ENCODE peak calls at places on chromosomes 12 and 14, in six cellular contexts. I is lower leg skin, W is A549, V is tibial nerve, T is esophagus squamous epithelium, J is sigmoid colon. F is an unnamed sample.

GRCh38 chr12:96981053-96981452 is 74.0 kb downstream of the NEDD1 start:
- DNase-seq in W (peak; percentile 11), I (no peak), V (no peak), T (no peak), J (no peak), F (peak; percentile 8)

GRCh38 chr12:12725956-12726542 is 8.9 kb downstream of the CDKN1B start:
- DNase-seq in I (no peak), T (no peak), W (no peak), J (no peak), V (no peak), F (no peak)

GRCh38 chr14:72554994-72555608 is 338.8 kb downstream of the DPF3 start:
- DNase-seq in T (no peak), J (peak; percentile 54), W (no peak), V (no peak), I (no peak), F (no peak)

GRCh38 chr12:45284096-45284901 is 68.4 kb downstream of the ANO6 start:
- DNase-seq in J (no peak), V (no peak), W (peak; percentile 80), I (no peak), T (no peak), F (no peak)

GRCh38 chr12:72053604-72054003 is 115.0 kb downstream of the TPH2 start:
- DNase-seq in W (no peak), I (no peak), J (no peak), V (no peak), T (no peak), F (no peak)

GRCh38 chr12:41220931-41221330 is 32.8 kb downstream of the PDZRN4 start:
- DNase-seq in J (no peak), T (no peak), V (no peak), W (no peak), I (no peak), F (no peak)

GRCh38 chr12:68222336-68222735 is 3.3 kb downstream of the IL26 start:
- DNase-seq in V (no peak), W (no peak), J (no peak), I (no peak), T (no peak), F (no peak)

GRCh38 chr12:54306925-54307731 is 6.3 kb upstream of the NFE2 start:
- DNase-seq in W (peak; percentile 91), V (peak; percentile 68), J (peak; percentile 76), T (peak; percentile 29), I (peak; percentile 94), F (peak; percentile 98)

GRCh38 chr12:103901518-103902173 is 28.6 kb upstream of the HSP90B1 start:
- DNase-seq in I (no peak), V (no peak), W (no peak), J (no peak), T (no peak), F (no peak)

GRCh38 chr14:71693373-71693772 is 238.9 kb upstream of the RGS6 start:
- DNase-seq in W (no peak), J (no peak), V (no peak), I (no peak), T (no peak), F (peak; percentile 14)

GRCh38 chr14:93017341-93017797 is 94.4 kb downstream of the CHGA start:
- DNase-seq in I (no peak), V (peak; percentile 29), W (no peak), T (no peak), J (no peak), F (no peak)

GRCh38 chr12:19546611-19547162 is 107.4 kb downstream of the AEBP2 start:
- DNase-seq in T (no peak), I (no peak), W (no peak), J (no peak), V (peak; percentile 20), F (no peak)

GRCh38 chr12:57240069-57240921 is 10.7 kb downstream of the STAC3 start:
- DNase-seq in W (peak; percentile 65), I (no peak), V (no peak), J (peak; percentile 77), T (no peak), F (peak; percentile 62)

GRCh38 chr14:52352546-52352945 is 38.4 kb downstream of the PTGER2 start:
- DNase-seq in W (peak; percentile 18), V (no peak), J (no peak), I (no peak), T (no peak), F (no peak)

GRCh38 chr12:109502332-109502731 is 24.9 kb downstream of the UBE3B start:
- DNase-seq in T (no peak), V (no peak), I (no peak), J (no peak), W (no peak), F (no peak)

GRCh38 chr14:54570047-54570446 is 3.1 kb downstream of the SAMD4A start:
- DNase-seq in W (no peak), I (no peak), V (no peak), T (no peak), J (no peak), F (no peak)

GRCh38 chr12:30169839-30170591 is 386.3 kb upstream of the TMTC1 start:
- DNase-seq in T (no peak), V (no peak), J (no peak), I (no peak), W (no peak), F (no peak)

GRCh38 chr14:40682131-40682913 is 924.4 kb upstream of the LRFN5 start:
- DNase-seq in V (no peak), W (no peak), I (no peak), T (no peak), J (no peak), F (no peak)

GRCh38 chr14:97280526-97280925 is 483.3 kb downstream of the VRK1 start:
- DNase-seq in T (no peak), I (no peak), W (no peak), V (no peak), J (no peak), F (no peak)

GRCh38 chr12:3206536-3207072 is 129.4 kb downstream of the TSPAN9 start:
- DNase-seq in J (no peak), V (no peak), T (no peak), I (no peak), W (no peak), F (no peak)

GRCh38 chr14:61174395-61175386 is 106.4 kb downstream of the TMEM30B start:
- DNase-seq in V (no peak), I (no peak), T (no peak), J (no peak), W (no peak), F (peak; percentile 7)

GRCh38 chr12:66403746-66404145 is 101.5 kb downstream of the HELB start:
- DNase-seq in W (no peak), T (no peak), I (no peak), J (no peak), V (no peak), F (no peak)

GRCh38 chr12:113359939-113360748 is 1.8 kb downstream of the PLBD2 start:
- DNase-seq in V (no peak), W (no peak), T (no peak), I (no peak), J (no peak), F (peak; percentile 28)

DNA sequence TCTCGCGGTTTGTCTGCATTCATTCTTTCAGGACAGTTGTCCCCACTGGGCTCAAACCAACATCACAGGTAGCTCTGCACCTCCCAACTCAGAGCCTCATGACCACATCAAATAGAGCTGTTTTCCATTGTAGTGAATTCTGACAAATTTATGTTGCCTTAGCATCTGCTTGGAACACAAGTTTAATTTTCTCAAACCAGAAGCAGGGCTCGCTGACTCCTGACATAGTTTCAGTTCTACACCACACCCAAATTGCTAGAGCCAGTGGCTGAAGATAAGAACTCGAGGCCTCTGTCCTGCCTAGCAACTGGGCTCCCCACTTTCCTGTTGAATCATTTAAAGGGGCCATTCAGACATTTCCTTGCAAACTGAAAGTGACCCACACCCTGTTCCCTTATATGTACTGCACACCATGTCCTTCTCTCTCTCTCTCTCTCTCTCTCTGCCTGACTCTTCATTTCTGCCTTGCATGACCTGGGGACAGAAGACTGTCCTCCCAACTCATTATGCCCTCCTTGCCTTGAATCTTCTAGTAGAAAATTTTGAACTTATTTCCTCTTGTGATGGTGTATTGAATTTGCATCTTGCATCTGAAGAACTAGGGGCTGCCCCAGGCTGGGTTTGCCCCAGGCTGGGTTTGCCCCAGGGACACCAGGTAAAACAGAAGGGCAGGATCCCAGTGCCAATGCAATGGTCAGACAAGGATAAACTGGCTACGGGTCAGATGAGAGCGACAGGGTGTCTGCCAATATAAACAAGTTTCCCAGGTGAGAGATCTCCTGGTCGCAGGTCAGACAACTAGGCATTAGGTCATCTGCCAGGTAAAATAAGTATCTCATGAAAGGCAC is 9.7 kb upstream of the WSCD2 start:
- DNase-seq in T (no peak), W (no peak), I (no peak), V (no peak), J (no peak), F (no peak)
- TF ChIP-seq POLR2A in T (no peak), W (no peak), I (no peak), V (no peak), J (no peak), F (no peak)

DNA sequence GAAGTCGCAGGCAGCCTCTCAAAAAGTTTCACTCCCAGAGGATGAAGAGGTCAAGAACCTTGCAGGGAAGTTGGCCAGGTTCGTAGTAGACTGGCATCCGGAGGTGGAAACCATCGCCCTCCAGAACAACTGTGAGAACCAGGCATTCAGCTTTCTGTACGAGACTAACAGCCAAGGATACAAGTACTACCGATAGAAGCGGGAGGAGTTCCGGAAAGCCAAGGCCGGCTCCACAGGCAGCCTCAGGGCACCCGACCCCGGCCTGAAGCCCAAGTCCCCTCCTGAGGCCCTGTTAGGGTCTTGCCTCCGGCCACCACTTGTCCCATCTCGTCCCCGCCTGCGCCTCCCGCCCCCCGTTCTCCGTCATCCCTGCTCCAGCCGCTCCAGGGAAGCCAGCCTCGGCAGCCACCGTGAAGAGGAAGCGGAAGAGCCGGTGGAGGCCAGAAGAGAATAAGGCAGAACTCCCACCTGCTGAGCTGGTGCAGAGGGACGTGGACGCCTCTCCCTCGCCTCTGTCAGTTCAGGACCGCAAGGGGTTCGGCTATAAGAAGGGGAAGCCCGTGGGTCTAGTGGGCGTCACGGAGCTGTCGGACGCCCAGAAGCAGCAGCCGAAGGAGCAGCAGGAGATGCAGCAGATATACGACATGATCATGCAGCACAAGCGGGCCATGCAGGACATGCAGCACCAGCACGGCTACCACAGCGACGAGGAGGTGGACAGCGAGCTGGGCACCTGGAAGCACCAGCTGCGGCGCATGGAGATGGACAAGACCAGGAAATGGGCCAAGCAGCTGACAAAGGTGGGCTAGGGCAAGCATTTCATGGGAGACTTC is 366.8 kb upstream of the ATXN7L3B start:
- DNase-seq in I (no peak), T (no peak), V (no peak), J (peak; percentile 51), W (no peak), F (no peak)
- H3K4me3 ChIP-seq in I (no peak overlapping the region), T (no peak overlapping the region), V (no peak overlapping the region), J (no peak overlapping the region), W (no peak overlapping the region), F (no peak overlapping the region)

DNA sequence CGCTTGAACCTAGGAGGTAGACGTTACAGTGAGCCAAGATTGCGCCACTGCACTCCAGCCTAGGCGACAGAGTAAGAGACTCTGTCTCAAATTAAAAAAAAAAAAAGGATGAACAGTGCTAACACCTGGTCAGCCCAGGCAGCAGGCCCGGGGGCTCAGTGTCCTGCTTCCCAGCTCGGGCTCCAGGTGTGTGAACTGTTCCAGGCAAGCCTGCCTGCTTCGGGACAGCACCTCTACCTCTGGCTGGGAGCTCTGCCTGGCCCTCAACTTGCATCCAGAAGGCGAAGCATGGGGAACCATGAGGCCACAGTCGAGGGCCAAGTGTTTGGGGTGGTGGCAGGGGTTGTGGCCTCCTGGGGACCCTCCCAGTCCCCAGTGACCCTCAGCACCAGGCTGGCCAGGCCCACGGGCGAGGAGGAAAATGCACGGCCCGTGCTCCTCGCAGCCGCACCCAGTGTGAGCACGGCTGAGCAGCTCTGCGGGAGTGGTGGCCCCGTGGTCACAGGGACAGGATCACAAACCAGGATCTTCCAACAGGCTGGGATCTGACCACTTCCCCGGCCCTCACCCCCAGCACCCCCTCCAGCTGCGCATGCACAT is 15.5 kb downstream of the CDCA4 start:
- DNase-seq in W (no peak), I (no peak), T (no peak), V (no peak), J (no peak), F (no peak)
- TF ChIP-seq POLR2A in W (no peak), I (no peak), T (no peak), V (no peak), J (no peak), F (no peak)

GRCh38 chr14:68210729-68211299 is 391.2 kb downstream of the RAD51B start:
- DNase-seq in V (no peak), I (no peak), W (peak; percentile 39), T (no peak), J (no peak), F (peak; percentile 87)
- H3K4me3 ChIP-seq in V (peak overlapping the region; percentile 34), I (no peak overlapping the region), W (no peak overlapping the region), T (peak overlapping the region; percentile 43), J (no peak overlapping the region), F (peak overlapping the region; percentile 33)